ENCODE peak calls at places on chromosomes 5 and 9, in five cellular contexts. L is heart right ventricle; K is neural crest cell; M is GM23338; I is CD4-positive, alpha-beta T cell. A is an unnamed sample.

GRCh38 chr5:96546120-96546519 is 113.1 kb upstream of the PCSK1 start:
- DNase-seq in L (no peak), K (no peak), M (no peak), I (no peak), A (no peak)

GRCh38 chr5:154447074-154447725 is 1.4 kb downstream of the SAP30L start:
- DNase-seq in L (no peak), K (no peak), M (no peak), I (no peak), A (no peak)

GRCh38 chr9:38274746-38275250 is 117.7 kb upstream of the ALDH1B1 start:
- DNase-seq in L (no peak), K (no peak), M (no peak), I (no peak), A (peak; percentile 6)

GRCh38 chr5:68817696-68818695 is 275.8 kb upstream of the SLC30A5 start:
- DNase-seq in L (no peak), K (no peak), M (peak; percentile 64), I (no peak), A (no peak)

GRCh38 chr5:32710335-32710858 is 724 bp upstream of the NPR3 start:
- DNase-seq in L (peak; percentile 36), K (peak; percentile 12), M (peak; percentile 48), I (no peak), A (no peak)

GRCh38 chr5:151270599-151270998 is 17.6 kb downstream of the GM2A start:
- DNase-seq in L (no peak), K (no peak), M (no peak), I (no peak), A (peak; percentile 81)

GRCh38 chr5:34652916-34653315 is 3.2 kb upstream of the RAI14 start:
- DNase-seq in L (no peak), K (no peak), M (no peak), I (no peak), A (peak; percentile 67)

GRCh38 chr5:1665231-1665630 is 134.4 kb downstream of the MRPL36 start:
- DNase-seq in L (no peak), K (no peak), M (no peak), I (no peak), A (no peak)

GRCh38 chr5:56269216-56269927 is 36.2 kb upstream of the ANKRD55 start:
- DNase-seq in L (no peak), K (peak; percentile 18), M (peak; percentile 65), I (no peak), A (peak; percentile 56)

GRCh38 chr9:114512337-114512874 is 7.1 kb upstream of the WHRN start:
- DNase-seq in L (no peak), K (no peak), M (no peak), I (no peak), A (no peak)

GRCh38 chr9:100206899-100207298 is 107.9 kb downstream of the INVS start:
- DNase-seq in L (peak; percentile 46), K (no peak), M (no peak), I (no peak), A (no peak)

DNA sequence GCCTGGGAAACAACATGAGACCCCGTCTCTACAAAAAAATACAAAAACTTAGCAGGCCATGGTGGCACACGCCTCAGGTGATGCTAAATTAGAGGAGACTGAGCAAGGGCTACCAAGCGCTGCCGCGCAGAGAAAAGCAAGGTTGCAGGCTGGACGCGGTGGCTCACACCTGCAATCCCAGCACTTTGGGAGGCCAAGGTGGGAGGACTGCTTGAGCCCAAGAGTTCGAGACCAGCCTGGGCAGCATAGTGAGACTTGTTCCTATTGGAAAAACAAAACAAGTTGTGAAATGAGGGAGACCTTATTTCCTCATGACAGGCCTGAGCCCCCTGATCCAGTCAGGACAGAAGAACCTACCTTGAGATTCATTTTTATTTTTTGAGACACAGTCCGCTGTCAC is 11.5 kb downstream of the RNF44 start:
- DNase-seq in L (no peak), K (no peak), M (no peak), I (no peak), A (no peak)
- TF ChIP-seq CTCF in L (no peak), K (no peak), M (no peak), I (no peak), A (no peak)

GRCh38 chr9:132672413-132672690 is 2.1 kb downstream of the GTF3C4 start:
- DNase-seq in L (no peak), K (no peak), M (no peak), I (no peak), A (peak; percentile 7)
- TF ChIP-seq CTCF in L (no peak), K (no peak), M (no peak), I (no peak), A (peak; percentile 21)

GRCh38 chr9:68703672-68704071 is 1.4 kb upstream of the PIP5K1B start:
- DNase-seq in L (no peak), K (no peak), M (no peak), I (no peak), A (no peak)
- TF ChIP-seq CTCF in L (no peak), K (no peak), M (peak; percentile 37), I (no peak), A (no peak)

DNA sequence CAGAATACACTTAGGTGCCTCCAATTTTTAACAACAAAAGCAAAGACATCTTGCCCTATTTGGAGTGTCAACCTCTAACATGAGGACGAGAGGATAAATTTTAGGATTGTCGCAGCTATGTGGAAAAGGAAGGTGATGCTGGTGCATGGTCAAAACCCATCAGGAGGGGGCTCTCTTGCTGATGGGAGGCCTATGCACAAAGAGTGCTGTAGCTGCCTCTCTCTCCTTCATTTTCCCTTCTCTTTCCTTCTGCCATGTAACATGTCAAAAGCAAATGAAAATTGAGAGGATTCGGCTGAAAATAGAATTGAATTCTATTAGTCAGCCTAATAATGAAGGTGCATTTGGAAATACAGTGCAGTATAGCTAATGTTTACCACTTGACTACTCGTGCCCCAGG is 578.7 kb upstream of the ZNF462 start:
- DNase-seq in L (no peak), K (peak; percentile 19), M (peak; percentile 63), I (no peak), A (no peak)
- TF ChIP-seq CTCF in L (peak; percentile 15), K (peak; percentile 44), M (peak; percentile 75), I (no peak), A (peak; percentile 51)

GRCh38 chr5:60887096-60887495 is 43.0 kb upstream of the ELOVL7 start:
- DNase-seq in L (no peak), K (no peak), M (no peak), I (no peak), A (no peak)

GRCh38 chr5:60888359-60889061 is 44.4 kb upstream of the ELOVL7 start:
- DNase-seq in L (no peak), K (no peak), M (no peak), I (no peak), A (no peak)

GRCh38 chr5:60886158-60886557 is 42.1 kb upstream of the ELOVL7 start:
- DNase-seq in L (no peak), K (no peak), M (no peak), I (no peak), A (no peak)

DNA sequence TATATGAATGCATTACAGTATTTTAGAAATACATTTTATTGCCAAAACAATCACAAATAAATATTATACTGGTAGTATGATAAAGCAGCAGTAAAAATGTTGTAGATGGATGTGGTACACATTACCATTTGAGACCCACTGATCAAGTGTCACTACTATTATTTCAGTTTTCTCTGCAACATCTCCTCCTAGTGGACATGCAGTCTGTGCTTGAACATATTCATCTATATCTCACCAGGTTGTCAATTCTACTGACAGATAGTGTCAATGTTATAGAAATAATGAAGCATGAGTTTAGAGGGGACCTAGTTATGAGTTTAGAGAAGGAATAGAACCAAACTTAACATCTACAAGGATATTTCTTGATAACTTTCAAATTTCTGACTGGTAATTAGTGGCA is 39.2 kb upstream of the ELOVL7 start:
- DNase-seq in L (no peak), K (no peak), M (peak; percentile 43), I (no peak), A (peak; percentile 21)
- TF ChIP-seq CTCF in L (peak; percentile 32), K (peak; percentile 55), M (peak; percentile 62), I (no peak), A (peak; percentile 53)

GRCh38 chr5:64749385-64749784 is 19.1 kb downstream of the SREK1IP1 start:
- DNase-seq in L (no peak), K (no peak), M (no peak), I (no peak), A (no peak)
- TF ChIP-seq CTCF in L (no peak), K (no peak), M (no peak), I (no peak), A (no peak)

GRCh38 chr9:71273613-71274012 is 152.2 kb upstream of the TRPM3 start:
- DNase-seq in L (no peak), K (no peak), M (no peak), I (no peak), A (no peak)

GRCh38 chr9:71285191-71285656 is 163.8 kb upstream of the TRPM3 start:
- DNase-seq in L (peak; percentile 46), K (peak; percentile 49), M (peak; percentile 91), I (no peak), A (peak; percentile 67)

DNA sequence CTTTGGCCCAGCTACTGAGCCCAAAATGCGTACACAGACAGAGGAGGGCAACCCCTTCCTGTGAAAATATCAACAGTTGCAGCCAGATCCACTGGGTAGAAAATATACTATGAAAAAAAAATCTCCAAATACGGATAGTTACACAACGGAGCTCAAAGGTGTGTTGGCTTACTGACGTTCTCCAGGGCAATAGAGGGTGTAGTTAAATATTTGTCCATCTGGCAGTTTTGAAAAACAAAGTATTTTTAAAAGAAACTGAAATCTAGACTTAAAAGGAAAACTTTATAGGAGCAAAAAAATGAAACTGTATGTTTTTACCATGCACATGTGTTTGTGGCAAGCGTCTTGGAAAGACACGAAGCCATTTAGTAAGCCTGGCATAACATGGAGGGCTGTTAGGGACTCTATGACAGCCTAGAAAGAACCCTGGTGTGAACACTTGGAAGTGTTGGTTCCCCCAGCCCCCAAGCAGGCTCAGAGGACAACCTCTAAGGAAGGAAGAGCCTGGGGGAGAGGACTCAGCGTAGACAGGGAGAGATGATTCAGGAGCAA is 157.8 kb upstream of the TRPM3 start:
- DNase-seq in L (no peak), K (no peak), M (no peak), I (no peak), A (no peak)
- TF ChIP-seq CTCF in L (no peak), K (no peak), M (no peak), I (no peak), A (no peak)

GRCh38 chr5:59786271-59786805 is 107.2 kb downstream of the PDE4D start:
- DNase-seq in L (no peak), K (no peak), M (no peak), I (no peak), A (peak; percentile 92)
- TF ChIP-seq CTCF in L (no peak), K (no peak), M (no peak), I (no peak), A (no peak)

GRCh38 chr5:133285583-133286021 is 233.8 kb downstream of the HSPA4 start:
- DNase-seq in L (peak; percentile 54), K (no peak), M (no peak), I (no peak), A (no peak)

GRCh38 chr5:133289686-133290367 is 238.0 kb downstream of the HSPA4 start:
- DNase-seq in L (no peak), K (no peak), M (no peak), I (no peak), A (no peak)

GRCh38 chr5:133284306-133284705 is 232.5 kb downstream of the HSPA4 start:
- DNase-seq in L (no peak), K (no peak), M (no peak), I (no peak), A (no peak)

GRCh38 chr5:133286483-133286882 is 234.7 kb downstream of the HSPA4 start:
- DNase-seq in L (no peak), K (no peak), M (no peak), I (no peak), A (no peak)

GRCh38 chr5:133287500-133287899 is 235.7 kb downstream of the HSPA4 start:
- DNase-seq in L (no peak), K (peak; percentile 47), M (peak; percentile 43), I (peak; percentile 8), A (peak; percentile 32)
- TF ChIP-seq CTCF in L (peak; percentile 54), K (peak; percentile 60), M (peak; percentile 71), I (peak; percentile 37), A (peak; percentile 86)

A was measured in brain microvascular endothelial cell.